ENCODE peak calls at places on chromosomes 12 and 14, in five cellular contexts. U is transverse colon, D is HCT116, T is upper lobe of left lung, R is astrocyte of the spinal cord. G is an unnamed sample.

GRCh38 chr14:76967788-76968187 is 60.7 kb downstream of the IRF2BPL start:
- DNase-seq in R (no peak), D (no peak), U (no peak), T (no peak), G (no peak)

GRCh38 chr14:92323031-92323915 is at the start of gene SLC24A4:
- DNase-seq in R (no peak), D (no peak), T (no peak), U (no peak), G (no peak)

GRCh38 chr14:23644195-23644918 is 8.2 kb downstream of the DHRS2 start:
- DNase-seq in T (no peak), D (no peak), R (no peak), U (no peak), G (no peak)

GRCh38 chr14:94548131-94548998 is 12.9 kb upstream of the SERPINA4 start:
- DNase-seq in T (no peak), D (no peak), U (no peak), R (no peak), G (no peak)

GRCh38 chr14:63224196-63224595 is 20.0 kb downstream of the RHOJ start:
- DNase-seq in U (no peak), D (no peak), T (no peak), R (no peak), G (no peak)

GRCh38 chr14:77026930-77027537 is 1.5 kb downstream of the IRF2BPL start:
- DNase-seq in R (peak; percentile 56), D (no peak), T (no peak), U (no peak), G (peak; percentile 46)

GRCh38 chr12:80766897-80767296 is 50.2 kb downstream of the MYF5 start:
- DNase-seq in R (no peak), D (no peak), U (no peak), T (no peak), G (no peak)

GRCh38 chr12:10540776-10541205 is 35.1 kb downstream of the EIF2S3B start:
- DNase-seq in T (no peak), U (no peak), D (no peak), R (peak; percentile 57), G (peak; percentile 38)

GRCh38 chr14:74579447-74580274 is 32.4 kb downstream of the LTBP2 start:
- DNase-seq in D (peak; percentile 62), R (peak; percentile 90), U (no peak), T (no peak), G (peak; percentile 84)

GRCh38 chr14:105092124-105092911 is 27.1 kb upstream of the GPR132 start:
- DNase-seq in T (peak; percentile 38), D (no peak), U (peak; percentile 81), R (no peak), G (no peak)

GRCh38 chr14:92473261-92473946 is 40.2 kb upstream of the RIN3 start:
- DNase-seq in D (no peak), R (peak; percentile 44), T (peak; percentile 54), U (peak; percentile 16), G (peak; percentile 86)

GRCh38 chr12:109331546-109331945 is 16.2 kb upstream of the MYO1H start:
- DNase-seq in R (no peak), T (no peak), U (no peak), D (no peak), G (no peak)

GRCh38 chr12:26195250-26195640 is at the start of gene SSPN:
- DNase-seq in R (peak; percentile 82), U (peak; percentile 64), D (no peak), T (no peak), G (peak; percentile 22)

GRCh38 chr12:12327802-12328201 is 22.2 kb downstream of the MANSC1 start:
- DNase-seq in T (no peak), R (peak; percentile 68), D (peak; percentile 62), U (no peak), G (peak; percentile 51)

GRCh38 chr14:20559461-20559904 is 1.4 kb downstream of the RNASE9 start:
- DNase-seq in U (no peak), D (no peak), T (no peak), R (no peak), G (no peak)

GRCh38 chr12:128268348-128268725 is 1.4 kb downstream of the TMEM132C start:
- DNase-seq in U (no peak), R (no peak), T (no peak), D (no peak), G (no peak)

GRCh38 chr12:100017056-100017455 is 32.3 kb upstream of the ANKS1B start:
- DNase-seq in D (no peak), T (no peak), U (no peak), R (no peak), G (no peak)

GRCh38 chr14:32413967-32414640 is 85.0 kb downstream of the AKAP6 start:
- DNase-seq in D (no peak), U (no peak), R (no peak), T (no peak), G (no peak)

GRCh38 chr14:51357250-51357649 is 117.2 kb downstream of the TMX1 start:
- DNase-seq in U (no peak), D (no peak), R (peak; percentile 75), T (no peak), G (no peak)

GRCh38 chr12:110705309-110705708 is 16.4 kb upstream of the HVCN1 start:
- DNase-seq in R (no peak), D (no peak), T (no peak), U (no peak), G (no peak)

GRCh38 chr14:35387209-35387608 is 17.3 kb downstream of the NFKBIA start:
- DNase-seq in R (no peak), U (no peak), D (no peak), T (no peak), G (no peak)

GRCh38 chr14:22391908-22392307 is 197.1 kb downstream of the DAD1 start:
- DNase-seq in T (peak; percentile 67), R (peak; percentile 72), D (peak; percentile 28), U (peak; percentile 39), G (peak; percentile 67)
- TF ChIP-seq CTCF in T (peak; percentile 74), R (peak; percentile 73), D (peak; percentile 49), U (peak; percentile 50), G (peak; percentile 78)

DNA sequence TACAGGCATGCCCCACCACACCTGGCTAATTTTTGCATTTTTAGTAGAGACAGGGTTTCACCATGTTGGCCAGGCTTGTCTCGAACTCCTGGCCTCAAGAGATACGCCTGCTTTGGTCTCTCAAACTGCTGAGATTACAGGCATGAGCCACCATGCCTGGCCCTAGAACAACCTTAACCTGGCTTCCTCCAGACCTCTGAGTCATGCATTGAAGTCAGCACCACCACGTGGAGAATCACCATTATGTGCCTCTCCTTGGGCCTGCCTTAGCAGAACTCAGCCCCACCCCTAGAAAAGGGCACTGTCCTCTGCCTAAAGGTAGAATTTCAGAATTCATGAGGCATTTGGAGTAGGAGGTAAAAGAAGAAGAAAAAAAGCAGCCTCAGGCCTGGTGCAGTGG is 49.0 kb downstream of the LIMA1 start:
- DNase-seq in U (peak; percentile 59), D (peak; percentile 72), R (no peak), T (no peak), G (no peak)
- TF ChIP-seq CTCF in U (no peak), D (no peak), R (no peak), T (no peak), G (no peak)

GRCh38 chr12:23528316-23528715 is 421.2 kb downstream of the SOX5 start:
- DNase-seq in R (no peak), U (no peak), T (no peak), D (no peak), G (no peak)
- TF ChIP-seq CTCF in R (no peak), U (no peak), T (no peak), D (no peak), G (no peak)

GRCh38 chr14:26132061-26132460 is 465.8 kb downstream of the NOVA1 start:
- DNase-seq in T (no peak), R (peak; percentile 75), U (no peak), D (no peak), G (no peak)

GRCh38 chr14:26138764-26139445 is 458.9 kb downstream of the NOVA1 start:
- DNase-seq in D (no peak), R (peak; percentile 14), T (no peak), U (no peak), G (no peak)

GRCh38 chr14:26137161-26137560 is 460.7 kb downstream of the NOVA1 start:
- DNase-seq in D (no peak), U (no peak), R (no peak), T (no peak), G (no peak)
- TF ChIP-seq CTCF in D (no peak), U (no peak), R (peak; percentile 11), T (no peak), G (peak; percentile 32)

GRCh38 chr14:24891987-24892729 is 157.8 kb downstream of the STXBP6 start:
- DNase-seq in U (no peak), D (no peak), R (no peak), T (no peak), G (no peak)

GRCh38 chr14:24895622-24896021 is 154.3 kb downstream of the STXBP6 start:
- DNase-seq in T (no peak), U (no peak), D (no peak), R (no peak), G (no peak)

GRCh38 chr14:24895243-24895583 is 154.7 kb downstream of the STXBP6 start:
- DNase-seq in U (no peak), T (no peak), D (no peak), R (no peak), G (no peak)

GRCh38 chr14:24892730-24893059 is 157.3 kb downstream of the STXBP6 start:
- DNase-seq in T (no peak), R (no peak), U (no peak), D (no peak), G (no peak)

DNA sequence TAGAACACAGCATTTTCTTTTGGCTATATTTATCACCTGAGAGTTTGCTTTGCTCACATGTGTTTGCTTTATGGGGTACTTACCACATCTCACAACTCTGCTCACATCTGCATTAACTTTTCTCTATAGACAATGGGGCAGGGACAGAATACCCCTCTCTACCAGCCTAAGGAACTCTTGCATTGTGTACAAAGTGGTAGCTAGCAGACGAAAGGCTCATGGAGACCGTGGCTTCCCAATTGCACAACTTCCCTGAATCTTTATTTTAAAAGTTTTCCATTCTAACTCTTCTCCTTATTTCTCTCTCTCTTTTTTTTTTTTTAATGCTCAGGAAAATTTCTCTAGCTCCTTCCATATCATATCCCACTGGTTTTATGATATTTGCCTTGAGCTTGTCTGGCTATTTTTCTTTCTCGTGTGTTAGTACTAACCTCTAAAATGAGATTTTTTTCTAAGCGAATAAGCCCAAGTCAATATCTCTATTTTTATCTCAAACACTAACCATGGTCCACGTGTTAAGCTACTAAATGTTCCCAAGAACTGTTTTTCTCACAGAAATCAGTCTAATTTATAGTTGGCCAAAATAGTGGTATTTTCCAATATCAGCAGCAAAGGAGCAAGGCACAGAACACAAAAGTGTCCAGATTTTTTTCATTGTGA is 155.2 kb downstream of the STXBP6 start:
- DNase-seq in D (no peak), T (no peak), R (no peak), U (no peak), G (no peak)
- TF ChIP-seq CTCF in D (no peak), T (no peak), R (no peak), U (no peak), G (no peak)